ENCODE peak calls at places on chromosome X, in five cellular contexts. L is adrenal gland, Z is DND-41, I is PC-9, U is IMR-90. H is an unnamed sample. For H3K4me1, the result is how much of the 10 kb centered on the place peaks cover.

GRCh38 chrX:46645614-46646013 is 72.0 kb downstream of the CHST7 start:
- DNase-seq in Z (no peak), U (no peak), I (no peak), L (no peak), H (no peak)

GRCh38 chrX:45715787-45716186 is 515.1 kb upstream of the DIPK2B start:
- DNase-seq in U (peak), Z (no peak), L (no peak), I (no peak), H (no peak)

GRCh38 chrX:130100180-130100579 is 10.1 kb downstream of the ELF4 start:
- DNase-seq in L (no peak), Z (no peak), I (no peak), U (no peak), H (peak)

GRCh38 chrX:150934453-150934852 is 36.0 kb upstream of the CD99L2 start:
- DNase-seq in L (peak), U (peak), Z (no peak), I (no peak), H (no peak)

GRCh38 chrX:7334253-7334935 is 186.4 kb upstream of the PUDP start:
- DNase-seq in U (peak), Z (no peak), L (no peak), I (no peak), H (no peak)

GRCh38 chrX:75303795-75304194 is 29.9 kb downstream of the UPRT start:
- DNase-seq in I (no peak), L (no peak), Z (no peak), U (peak), H (no peak)

GRCh38 chrX:11499076-11500044 is 166.4 kb downstream of the ARHGAP6 start:
- DNase-seq in Z (no peak), I (no peak), U (peak), L (no peak), H (no peak)

GRCh38 chrX:14936561-14936960 is 63.3 kb downstream of the MOSPD2 start:
- DNase-seq in Z (no peak), U (peak), I (peak), L (no peak), H (no peak)

GRCh38 chrX:18119856-18120255 is 100.8 kb downstream of the BEND2 start:
- DNase-seq in I (no peak), L (no peak), Z (no peak), U (no peak), H (no peak)

GRCh38 chrX:86002076-86002896 is 45.1 kb downstream of the CHM start:
- DNase-seq in L (no peak), Z (no peak), I (peak), U (peak), H (no peak)

GRCh38 chrX:47311857-47312774 is 58.3 kb upstream of the ZNF157 start:
- DNase-seq in Z (peak), I (peak), L (no peak), U (peak), H (peak)

GRCh38 chrX:8500203-8500602 is 35.6 kb downstream of the VCX3B start:
- DNase-seq in U (no peak), I (no peak), L (no peak), Z (no peak), H (no peak)

GRCh38 chrX:18855919-18856644 is 127.8 kb downstream of the PHKA2 start:
- DNase-seq in Z (peak), U (no peak), I (no peak), L (no peak), H (no peak)

GRCh38 chrX:1852082-1852481 is 237.2 kb downstream of the ASMT start:
- DNase-seq in U (no peak), Z (no peak), I (no peak), L (no peak), H (no peak)

GRCh38 chrX:465418-465817 is 78.7 kb upstream of the PPP2R3B start:
- DNase-seq in L (no peak), Z (no peak), U (no peak), I (no peak), H (no peak)

GRCh38 chrX:53695901-53696300 is 9.4 kb upstream of the HUWE1 start:
- DNase-seq in L (no peak), Z (no peak), I (no peak), U (no peak), H (no peak)

GRCh38 chrX:21382715-21383114 is 8.5 kb downstream of the CNKSR2 start:
- DNase-seq in L (no peak), I (no peak), Z (no peak), U (no peak), H (no peak)

GRCh38 chrX:10519278-10519677 is 101.1 kb downstream of the MID1 start:
- DNase-seq in L (no peak), U (no peak), I (no peak), Z (no peak), H (no peak)

GRCh38 chrX:51891821-51892551 is 1.4 kb upstream of the MAGED1 start:
- DNase-seq in I (no peak), Z (no peak), U (peak), L (no peak), H (no peak)

GRCh38 chrX:124455966-124456365 is 109.6 kb downstream of the SH2D1A start:
- DNase-seq in L (no peak), I (no peak), U (no peak), Z (no peak), H (no peak)

GRCh38 chrX:101708180-101708579 is 48.5 kb upstream of the ARMCX2 start:
- DNase-seq in L (no peak), U (peak), Z (no peak), I (no peak), H (no peak)

GRCh38 chrX:97057349-97057909 is 173.7 kb downstream of the RPA4 start:
- DNase-seq in Z (no peak), L (no peak), U (no peak), I (peak), H (peak)

GRCh38 chrX:40444798-40445496 is 135.8 kb upstream of the ATP6AP2 start:
- DNase-seq in I (no peak), L (no peak), U (no peak), Z (no peak), H (no peak)

GRCh38 chrX:97846718-97847237 is 963.1 kb downstream of the RPA4 start:
- DNase-seq in U (no peak), Z (no peak), L (no peak), I (no peak), H (no peak)

GRCh38 chrX:103254171-103254824 is 657 bp downstream of the TCEAL8 start:
- DNase-seq in L (peak), I (peak), Z (peak), U (peak), H (peak)

GRCh38 chrX:65707153-65707552 is 39.7 kb downstream of the MSN start:
- DNase-seq in Z (no peak), U (no peak), L (no peak), I (no peak), H (no peak)

GRCh38 chrX:70132877-70133302 is 357 bp upstream of the IGBP1 start:
- DNase-seq in L (no peak), I (no peak), Z (no peak), U (peak), H (no peak)

GRCh38 chrX:10041383-10041782 is 74.2 kb downstream of the CLDN34 start:
- DNase-seq in I (no peak), U (peak), L (no peak), Z (no peak), H (no peak)

GRCh38 chrX:11478971-11479370 is 185.8 kb downstream of the AMELX start:
- DNase-seq in I (no peak), Z (no peak), U (peak), L (no peak), H (no peak)

GRCh38 chrX:110588164-110588563 is 207.5 kb downstream of the CHRDL1 start:
- DNase-seq in U (no peak), Z (no peak), I (no peak), L (no peak), H (no peak)

GRCh38 chrX:37350034-37350365 is 836 bp downstream of the PRRG1 start:
- DNase-seq in I (no peak), L (no peak), U (peak), Z (no peak), H (no peak)

GRCh38 chrX:131288738-131289511 is at the start of gene IGSF1:
- DNase-seq in Z (no peak), L (peak), I (no peak), U (no peak), H (peak)

GRCh38 chrX:24245201-24245600 is 68.7 kb downstream of the SUPT20HL2 start:
- DNase-seq in Z (no peak), L (no peak), U (peak), I (no peak), H (no peak)

GRCh38 chrX:150483576-150483975 is 84.8 kb upstream of the MTM1 start:
- DNase-seq in I (no peak), U (no peak), L (no peak), Z (no peak), H (no peak)

GRCh38 chrX:119826399-119826959 is 26.3 kb downstream of the UPF3B start:
- DNase-seq in U (peak), Z (no peak), I (no peak), L (no peak), H (no peak)

GRCh38 chrX:35826503-35826902 is 28.4 kb downstream of the MAGEB16 start:
- DNase-seq in L (no peak), I (peak), Z (no peak), U (no peak), H (no peak)
- H3K4me1 ChIP-seq in L (under half), I (under half), Z (under half), U (under half), H (under half)

GRCh38 chrX:22538581-22538980 is 265.9 kb downstream of the CBLL2 start:
- DNase-seq in L (no peak), Z (no peak), U (no peak), I (no peak), H (no peak)
- H3K4me1 ChIP-seq in L (under half), Z (under half), U (under half), I (under half), H (under half)

GRCh38 chrX:153827016-153827415 is 3.3 kb downstream of the PDZD4 start:
- DNase-seq in Z (no peak), U (no peak), I (no peak), L (no peak), H (no peak)
- H3K4me1 ChIP-seq in Z (under half), U (under half), I (under half), L (under half), H (under half)

DNA sequence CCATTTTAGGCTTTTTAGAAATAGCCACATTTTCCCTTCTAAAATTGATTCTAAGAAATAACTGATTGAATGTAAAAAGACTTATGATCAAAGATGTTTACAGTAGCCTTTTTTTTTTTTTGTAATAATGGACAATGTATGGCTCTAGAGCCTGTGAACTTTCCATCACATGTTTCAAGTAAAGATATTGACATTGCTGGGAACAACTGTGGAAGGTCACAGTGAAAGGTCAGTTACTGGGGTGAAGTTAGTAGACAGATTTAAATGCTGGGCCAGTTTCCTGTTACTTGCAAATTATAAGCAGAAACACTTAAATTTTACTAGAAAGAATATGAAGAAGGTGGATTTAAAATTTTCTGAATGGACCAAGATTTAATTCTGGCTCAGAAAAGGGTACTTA is 18.4 kb downstream of the PAGE2 start:
- DNase-seq in I (no peak), Z (no peak), U (no peak), L (no peak), H (no peak)
- H3K4me1 ChIP-seq in I (under half), Z (under half), U (under half), L (under half), H (under half)

DNA sequence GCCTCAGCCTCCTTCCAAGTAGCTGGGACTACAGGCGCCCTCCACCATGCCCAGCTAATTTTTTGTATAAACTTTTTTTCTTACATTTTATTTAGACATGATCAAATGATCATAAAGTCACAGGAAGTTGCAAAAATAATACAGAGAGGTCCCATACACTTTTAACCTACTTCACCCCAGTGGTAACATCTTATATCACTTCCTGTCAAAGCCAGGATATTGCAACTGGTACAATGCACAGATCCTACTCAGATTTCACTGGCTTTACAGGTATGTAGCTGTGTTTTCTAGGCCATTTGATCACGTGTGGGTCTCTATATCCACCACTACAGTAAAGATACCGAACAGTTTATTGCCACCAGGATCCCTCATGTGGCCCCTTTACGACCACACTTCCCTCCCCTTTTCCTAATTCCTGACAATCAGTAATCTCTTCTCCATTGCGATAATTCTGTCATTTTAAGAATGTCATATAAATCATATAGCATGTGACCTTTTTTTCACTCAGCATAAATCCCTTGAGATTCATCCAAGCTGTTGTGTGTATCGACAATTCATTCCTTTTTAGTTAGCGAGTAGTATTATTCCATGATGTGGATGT is 18.0 kb downstream of the RPS6KA3 start:
- DNase-seq in Z (no peak), I (no peak), L (no peak), U (no peak), H (no peak)
- H3K4me1 ChIP-seq in Z (under half), I (under half), L (under half), U (under half), H (under half)

H was measured in body of pancreas.